ENCODE peak calls at places on chromosomes 16 and 17, in nine cellular contexts. T, B, C, I, K, J, Y, X and W are unnamed samples.

GRCh38 chr16:58025351-58026138 is at the start of gene MMP15:
- DNase-seq in T (peak), B (peak), C (no peak), I (peak), K (no peak), J (peak), Y (no peak), X (peak), W (peak)

GRCh38 chr16:28977703-28978641 is 3.4 kb downstream of the SPNS1 start:
- DNase-seq in T (no peak), B (no peak), C (no peak), I (peak), K (no peak), J (no peak), Y (no peak), X (no peak), W (no peak)

GRCh38 chr17:19830061-19830460 is 37.7 kb downstream of the ULK2 start:
- DNase-seq in T (no peak), B (no peak), C (no peak), I (no peak), K (no peak), J (no peak), Y (no peak), X (no peak), W (no peak)

GRCh38 chr16:1258218-1258587 is 2.3 kb downstream of the TPSD1 start:
- DNase-seq in T (no peak), B (no peak), C (no peak), I (no peak), K (no peak), J (no peak), Y (no peak), X (no peak), W (no peak)

GRCh38 chr16:62077998-62078397 is 41.8 kb upstream of the CDH8 start:
- DNase-seq in T (peak), B (no peak), C (no peak), I (no peak), K (no peak), J (no peak), Y (no peak), X (no peak), W (no peak)

GRCh38 chr17:20203761-20204263 is 194.7 kb downstream of the SPECC1 start:
- DNase-seq in T (no peak), B (no peak), C (no peak), I (no peak), K (no peak), J (no peak), Y (no peak), X (no peak), W (no peak)

GRCh38 chr16:76653390-76654026 is 376.3 kb downstream of the CNTNAP4 start:
- DNase-seq in T (peak), B (no peak), C (no peak), I (peak), K (peak), J (peak), Y (peak), X (no peak), W (no peak)

GRCh38 chr17:51258756-51259573 is 884 bp downstream of the MBTD1 start:
- DNase-seq in T (peak), B (no peak), C (no peak), I (no peak), K (no peak), J (peak), Y (no peak), X (no peak), W (peak)

GRCh38 chr17:51046527-51047384 is 73.9 kb downstream of the SPAG9 start:
- DNase-seq in T (peak), B (no peak), C (peak), I (peak), K (peak), J (peak), Y (peak), X (no peak), W (peak)

GRCh38 chr17:14016858-14017257 is 52.4 kb upstream of the COX10 start:
- DNase-seq in T (no peak), B (no peak), C (no peak), I (no peak), K (no peak), J (no peak), Y (no peak), X (no peak), W (no peak)